ENCODE peak calls at places on chromosomes 3 and 15, in five cellular contexts. Y, Q, W, U and S are unnamed samples.

GRCh38 chr3:23915537-23916108 is 1.2 kb downstream of the NKIRAS1 start:
- DNase-seq in U (no peak), W (no peak), Q (no peak), Y (peak), S (no peak)

GRCh38 chr3:168081171-168081771 is 14.5 kb downstream of the GOLIM4 start:
- DNase-seq in Q (no peak), W (no peak), Y (no peak), U (no peak), S (no peak)

GRCh38 chr15:43150171-43150929 is 17.0 kb downstream of the TMEM62 start:
- DNase-seq in U (no peak), Y (no peak), Q (no peak), W (no peak), S (no peak)

GRCh38 chr3:20622304-20622703 is 436.3 kb upstream of the SGO1 start:
- DNase-seq in U (no peak), W (no peak), Q (no peak), Y (no peak), S (no peak)

GRCh38 chr3:62051506-62051905 is 321.8 kb downstream of the FEZF2 start:
- DNase-seq in U (no peak), Y (peak), W (no peak), Q (no peak), S (no peak)

GRCh38 chr15:74319596-74320357 is 47.7 kb downstream of the CYP11A1 start:
- DNase-seq in U (no peak), Q (no peak), Y (no peak), W (no peak), S (no peak)

GRCh38 chr3:69282191-69282590 is 103.7 kb downstream of the FRMD4B start:
- DNase-seq in Y (no peak), W (no peak), U (no peak), Q (no peak), S (no peak)

GRCh38 chr3:195187609-195188529 is 83.1 kb downstream of the XXYLT1 start:
- DNase-seq in Y (no peak), Q (no peak), W (no peak), U (no peak), S (no peak)

GRCh38 chr15:27820232-27820631 is 278.9 kb downstream of the OCA2 start:
- DNase-seq in W (no peak), U (no peak), Q (no peak), Y (no peak), S (no peak)

GRCh38 chr3:46913644-46914043 is 36.1 kb downstream of the PTH1R start:
- DNase-seq in W (peak), Q (no peak), U (no peak), Y (peak), S (no peak)

GRCh38 chr15:80234883-80235282 is 17.1 kb downstream of the CTXND1 start:
- DNase-seq in U (peak), Q (no peak), Y (no peak), W (no peak), S (no peak)

GRCh38 chr3:59388555-59389280 is 338.9 kb upstream of the CFAP20DC start:
- DNase-seq in U (no peak), Y (no peak), Q (no peak), W (no peak), S (no peak)

GRCh38 chr3:36496734-36497133 is 116.4 kb downstream of the STAC start:
- DNase-seq in W (no peak), Y (no peak), U (no peak), Q (no peak), S (no peak)

GRCh38 chr3:55631766-55632331 is 144.7 kb upstream of the WNT5A start:
- DNase-seq in Q (no peak), W (no peak), Y (no peak), U (no peak), S (no peak)

GRCh38 chr15:71713191-71713798 is 97.1 kb upstream of the NR2E3 start:
- DNase-seq in U (no peak), Y (no peak), W (no peak), Q (no peak), S (no peak)

GRCh38 chr3:185280572-185281365 is 26.9 kb upstream of the EHHADH start:
- DNase-seq in Y (peak), U (no peak), W (no peak), Q (no peak), S (no peak)

GRCh38 chr3:156477306-156477705 is 77.6 kb downstream of the SSR3 start:
- DNase-seq in W (no peak), Y (no peak), Q (no peak), U (no peak), S (no peak)

GRCh38 chr15:100250166-100250800 is 91.5 kb downstream of the ADAMTS17 start:
- DNase-seq in W (no peak), Y (no peak), U (peak), Q (no peak), S (no peak)

GRCh38 chr3:71303627-71304260 is 279.8 kb downstream of the FOXP1 start:
- DNase-seq in U (no peak), Y (no peak), Q (no peak), W (no peak), S (no peak)

GRCh38 chr3:128080323-128080898 is 28.2 kb downstream of the SEC61A1 start:
- DNase-seq in Q (no peak), W (no peak), U (no peak), Y (no peak), S (no peak)

GRCh38 chr15:51098331-51098619 is 3.6 kb upstream of the TNFAIP8L3 start:
- DNase-seq in Y (no peak), U (no peak), W (no peak), Q (no peak), S (no peak)

GRCh38 chr15:74826372-74826819 is at the start of gene CPLX3:
- DNase-seq in Q (no peak), U (no peak), W (no peak), Y (peak), S (no peak)

GRCh38 chr3:71309342-71309741 is 274.2 kb downstream of the FOXP1 start:
- DNase-seq in Q (no peak), W (no peak), Y (no peak), U (no peak), S (no peak)

GRCh38 chr3:193771736-193772135 is 178.7 kb downstream of the OPA1 start:
- DNase-seq in W (no peak), U (no peak), Q (no peak), Y (no peak), S (no peak)

GRCh38 chr15:62119224-62119925 is 45.7 kb downstream of the C2CD4B start:
- DNase-seq in W (no peak), U (no peak), Q (no peak), Y (peak), S (peak)

GRCh38 chr3:9934235-9934621 is 594 bp downstream of the CRELD1 start:
- DNase-seq in W (peak), U (peak), Q (no peak), Y (peak), S (no peak)

GRCh38 chr3:31027914-31028313 is 133.5 kb upstream of the GADL1 start:
- DNase-seq in Q (no peak), W (no peak), U (no peak), Y (no peak), S (no peak)

GRCh38 chr3:183844606-183845005 is 19.2 kb upstream of the MAP6D1 start:
- DNase-seq in U (no peak), Y (peak), W (no peak), Q (no peak), S (no peak)

GRCh38 chr15:68277131-68277604 is 377 bp upstream of the FEM1B start:
- DNase-seq in W (no peak), Q (no peak), Y (peak), U (peak), S (no peak)

GRCh38 chr3:114469070-114469469 is 175.2 kb downstream of the TIGIT start:
- DNase-seq in Q (no peak), Y (no peak), W (no peak), U (no peak), S (no peak)

GRCh38 chr3:81980566-81981494 is 219.4 kb upstream of the GBE1 start:
- DNase-seq in W (no peak), U (no peak), Q (no peak), Y (no peak), S (no peak)

GRCh38 chr3:4355401-4356224 is 52.4 kb downstream of the SETMAR start:
- DNase-seq in U (no peak), W (no peak), Y (peak), Q (no peak), S (no peak)

GRCh38 chr15:45377630-45378148 is 655 bp downstream of the GATM start:
- DNase-seq in U (peak), Y (peak), W (no peak), Q (peak), S (no peak)

GRCh38 chr3:24017305-24017704 is 72.2 kb downstream of the NR1D2 start:
- DNase-seq in U (no peak), W (no peak), Q (no peak), Y (no peak), S (no peak)

GRCh38 chr15:59521443-59521842 is 83.5 kb downstream of the FAM81A start:
- DNase-seq in W (no peak), U (no peak), Q (no peak), Y (no peak), S (no peak)

GRCh38 chr15:59519329-59519728 is 81.3 kb downstream of the FAM81A start:
- DNase-seq in W (no peak), U (no peak), Q (no peak), Y (no peak), S (no peak)

GRCh38 chr15:59524331-59524731 is 86.3 kb downstream of the FAM81A start:
- DNase-seq in Q (no peak), W (no peak), Y (no peak), U (no peak), S (peak)

GRCh38 chr15:59522988-59523461 is 85.0 kb downstream of the FAM81A start:
- DNase-seq in Y (peak), U (no peak), Q (no peak), W (peak), S (no peak)

GRCh38 chr15:59523702-59524101 is 85.7 kb downstream of the FAM81A start:
- DNase-seq in Q (no peak), Y (no peak), W (no peak), U (no peak), S (no peak)
- TF ChIP-seq CTCF in Q (no peak), Y (no peak), W (no peak), U (no peak), S (no peak)

GRCh38 chr15:59691194-59691805 is 2.2 kb upstream of the BNIP2 start:
- DNase-seq in Q (no peak), Y (peak), W (no peak), U (no peak), S (no peak)

GRCh38 chr15:59687831-59688230 is 1.3 kb downstream of the BNIP2 start:
- DNase-seq in Q (no peak), Y (no peak), U (no peak), W (no peak), S (peak)

GRCh38 chr15:59688383-59688887 is 685 bp downstream of the BNIP2 start:
- DNase-seq in W (no peak), Y (no peak), U (no peak), Q (no peak), S (peak)

GRCh38 chr15:59689626-59690236 is 611 bp upstream of the BNIP2 start:
- DNase-seq in U (peak), Q (peak), Y (peak), W (peak), S (peak)

DNA sequence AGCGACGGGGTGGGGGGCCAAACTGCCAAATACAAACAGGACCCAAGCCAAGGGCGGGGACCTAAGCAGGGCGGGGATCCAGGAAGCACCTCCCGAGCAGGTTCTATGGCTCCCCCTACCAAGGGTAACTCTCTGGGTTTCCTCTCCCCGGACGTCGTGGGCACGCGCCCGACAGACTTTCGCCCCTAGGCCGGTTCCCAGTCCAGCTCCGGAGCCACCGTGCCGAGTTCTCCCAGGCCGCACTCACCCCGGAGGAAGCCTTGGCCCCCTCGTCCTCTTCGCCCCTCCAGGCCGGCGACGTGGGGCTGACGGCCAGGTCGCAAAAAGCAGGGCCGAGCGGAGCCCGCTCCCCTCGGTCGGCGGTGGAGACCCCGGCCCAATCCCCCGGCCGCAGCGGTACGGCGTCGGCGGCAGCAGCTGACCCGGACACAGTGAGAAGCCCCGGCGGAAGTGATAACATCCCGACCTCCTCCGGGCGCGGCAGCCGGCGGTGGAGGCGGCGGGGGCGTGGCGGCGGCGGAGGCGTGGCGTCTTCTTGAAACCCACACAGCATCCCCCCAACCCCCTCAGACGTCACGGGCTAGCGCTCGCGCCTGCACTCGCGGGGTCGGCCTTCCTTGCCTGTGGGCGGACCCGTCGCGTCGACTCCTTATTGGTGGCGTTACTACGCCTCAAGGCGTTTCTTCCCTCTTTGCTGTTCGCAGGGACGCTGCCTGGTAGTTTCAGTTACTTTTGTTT is at the start of gene BNIP2:
- DNase-seq in Y (peak), Q (peak), U (peak), W (peak), S (peak)
- TF ChIP-seq CTCF in Y (no peak), Q (no peak), U (no peak), W (no peak), S (no peak)

GRCh38 chr3:180179562-180179961 is 142.8 kb upstream of the PEX5L start:
- DNase-seq in U (no peak), W (no peak), Y (no peak), Q (no peak), S (no peak)

GRCh38 chr3:180180795-180181194 is 144.1 kb upstream of the PEX5L start:
- DNase-seq in Q (no peak), U (no peak), Y (no peak), W (no peak), S (no peak)

GRCh38 chr3:180176059-180176458 is 139.3 kb upstream of the PEX5L start:
- DNase-seq in U (no peak), W (no peak), Y (no peak), Q (no peak), S (no peak)

GRCh38 chr3:180175572-180175971 is 138.8 kb upstream of the PEX5L start:
- DNase-seq in U (no peak), Y (no peak), W (no peak), Q (no peak), S (no peak)

GRCh38 chr3:180177255-180177654 is 140.5 kb upstream of the PEX5L start:
- DNase-seq in W (no peak), Y (no peak), U (no peak), Q (no peak), S (no peak)
- TF ChIP-seq CTCF in W (no peak), Y (no peak), U (no peak), Q (no peak), S (no peak)

DNA sequence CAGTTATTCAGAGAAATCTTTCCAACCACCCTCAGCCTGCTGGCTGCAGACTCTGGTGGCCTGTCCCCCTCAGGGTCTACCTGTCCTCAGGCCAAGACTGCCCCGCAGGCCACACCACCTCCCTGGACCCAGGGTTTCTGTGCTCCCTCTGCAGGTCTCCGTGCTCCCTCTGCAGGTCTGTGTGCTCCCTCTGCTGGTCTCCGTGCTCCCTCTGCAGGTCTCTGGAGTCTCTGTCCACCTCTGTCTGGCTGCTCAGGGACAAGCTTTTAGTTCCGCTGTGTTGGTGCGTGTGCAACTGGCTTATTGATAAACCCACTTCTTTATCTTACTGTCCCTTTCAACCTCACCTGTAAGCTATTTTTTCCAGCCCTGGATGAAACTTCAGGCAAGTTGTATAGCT is 30.1 kb downstream of the BDH1 start:
- DNase-seq in U (no peak), Y (no peak), Q (no peak), W (peak), S (no peak)
- TF ChIP-seq CTCF in U (no peak), Y (peak), Q (no peak), W (no peak), S (no peak)

GRCh38 chr3:197458179-197458707 is 97.5 kb downstream of the BDH1 start:
- DNase-seq in U (peak), Q (no peak), W (peak), Y (peak), S (no peak)
- TF ChIP-seq CTCF in U (peak), Q (peak), W (no peak), Y (peak), S (no peak)

GRCh38 chr15:35437157-35437556 is 108.8 kb downstream of the DPH6 start:
- DNase-seq in U (no peak), W (no peak), Y (no peak), Q (no peak), S (no peak)
- TF ChIP-seq CTCF in U (no peak), W (no peak), Y (peak), Q (no peak), S (no peak)

DNA sequence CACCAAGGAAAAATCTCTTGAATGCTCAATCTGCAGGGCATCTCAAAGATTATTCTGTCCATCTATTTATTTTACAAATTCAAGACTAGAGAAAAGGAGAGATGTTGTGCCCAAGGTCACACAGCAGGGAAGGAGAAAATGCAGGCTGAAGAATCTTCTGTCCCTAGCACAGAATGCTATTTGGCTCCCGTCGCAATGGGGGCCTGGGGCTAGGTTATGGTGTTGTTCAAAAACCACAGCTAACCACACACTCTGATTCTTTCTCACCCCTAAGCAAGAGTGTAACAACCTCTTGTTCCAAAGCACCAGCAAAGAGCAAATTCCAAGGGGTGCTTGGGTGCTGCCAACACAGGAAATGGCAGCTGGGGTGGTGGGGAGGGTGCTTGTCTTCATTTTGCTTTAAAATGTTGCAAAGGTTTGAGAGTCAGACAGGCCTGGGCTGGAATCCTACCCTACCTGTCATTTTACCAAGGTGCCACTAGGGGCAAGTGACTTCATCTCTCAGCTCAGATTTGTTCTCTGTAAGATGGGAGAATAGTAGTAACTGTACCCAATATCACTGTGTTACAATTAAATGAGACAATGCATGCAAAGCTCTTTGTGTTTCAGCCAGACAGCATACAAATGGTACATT is 112.5 kb downstream of the ADAMTS9 start:
- DNase-seq in W (no peak), U (no peak), Y (peak), Q (no peak), S (no peak)
- TF ChIP-seq CTCF in W (peak), U (no peak), Y (peak), Q (no peak), S (no peak)

GRCh38 chr3:45553469-45553974 is 41.0 kb upstream of the LIMD1 start:
- DNase-seq in Y (peak), Q (no peak), U (peak), W (no peak), S (peak)
- TF ChIP-seq CTCF in Y (no peak), Q (no peak), U (no peak), W (no peak), S (no peak)